ENCODE peak calls at places on chromosomes 3 and 15, in eight cellular contexts. Q is ELF-1; F is HuH-7; B is naive B cell; M is Panc1; Z is WTC11; L is CD8-positive, alpha-beta memory T cell; G is lower lobe of right lung. U is an unnamed sample.

GRCh38 chr15:89112341-89112971 is 24.2 kb downstream of the ABHD2 start:
- DNase-seq in Q (no peak), F (no peak), B (no peak), M (no peak), Z (no peak), L (no peak), G (no peak), U (no peak)

GRCh38 chr3:127953636-127954035 is 38.6 kb downstream of the KBTBD12 start:
- DNase-seq in Q (no peak), F (no peak), B (no peak), M (no peak), Z (no peak), L (no peak), G (no peak), U (no peak)

GRCh38 chr3:195129644-195130492 is 141.1 kb downstream of the XXYLT1 start:
- DNase-seq in Q (no peak), F (no peak), B (peak; percentile 47), M (no peak), Z (no peak), L (no peak), G (no peak), U (no peak)

GRCh38 chr3:187795207-187795960 is 50.1 kb upstream of the BCL6 start:
- DNase-seq in Q (no peak), F (no peak), B (no peak), M (no peak), Z (no peak), L (no peak), G (no peak), U (no peak)

GRCh38 chr3:143001034-143001368 is 369 bp upstream of the U2SURP start:
- DNase-seq in Q (no peak), F (no peak), B (no peak), M (no peak), Z (no peak), L (peak; percentile 76), G (peak; percentile 61), U (no peak)

GRCh38 chr3:128804017-128804816 is 75.2 kb upstream of the ACAD9 start:
- DNase-seq in Q (no peak), F (no peak), B (peak; percentile 70), M (no peak), Z (no peak), L (peak; percentile 64), G (no peak), U (peak; percentile 74)

GRCh38 chr3:61897848-61898247 is 336.5 kb downstream of the PTPRG start:
- DNase-seq in Q (no peak), F (no peak), B (no peak), M (no peak), Z (no peak), L (no peak), G (no peak), U (no peak)

GRCh38 chr3:33440328-33440577 is at the start of gene UBP1:
- DNase-seq in Q (no peak), F (no peak), B (no peak), M (no peak), Z (peak; percentile 97), L (no peak), G (peak; percentile 100), U (no peak)

GRCh38 chr3:124745092-124745491 is 14.8 kb downstream of the UMPS start:
- DNase-seq in Q (no peak), F (no peak), B (no peak), M (no peak), Z (no peak), L (no peak), G (no peak), U (no peak)

GRCh38 chr15:66080791-66081475 is 172.6 kb downstream of the MEGF11 start:
- DNase-seq in Q (peak; percentile 45), F (peak; percentile 71), B (no peak), M (no peak), Z (peak; percentile 62), L (no peak), G (no peak), U (no peak)

U was measured in NCI-H2029 treated with DMSO at 0.1 percent for 48 hours.